ENCODE peak calls at places on chromosomes 3 and 15, in eight cellular contexts. R is AG04450; V is CD8-positive, alpha-beta memory T cell; Q is psoas muscle; Y is A549; E is GM12864; N is Peyer's patch; U is iPS DF 6.9. C is an unnamed sample.

GRCh38 chr3:52441122-52441771 is 3.7 kb downstream of the SEMA3G start:
- DNase-seq in R (no peak), V (no peak), Q (no peak), Y (no peak), E (no peak), N (peak; percentile 23), U (no peak), C (no peak)

GRCh38 chr3:13470894-13471574 is 9.1 kb upstream of the HDAC11 start:
- DNase-seq in R (no peak), V (no peak), Q (no peak), Y (no peak), E (no peak), N (peak; percentile 62), U (no peak), C (no peak)

GRCh38 chr15:93037341-93038063 is 51.5 kb downstream of the RGMA start:
- DNase-seq in R (no peak), V (no peak), Q (peak; percentile 69), Y (no peak), E (no peak), N (peak; percentile 48), U (no peak), C (no peak)

GRCh38 chr15:66895794-66896453 is 169.5 kb upstream of the SMAD3 start:
- DNase-seq in R (no peak), V (no peak), Q (no peak), Y (no peak), E (no peak), N (no peak), U (no peak), C (no peak)

GRCh38 chr15:93861413-93861812 is 369.9 kb upstream of the MCTP2 start:
- DNase-seq in R (no peak), V (no peak), Q (no peak), Y (no peak), E (no peak), N (no peak), U (no peak), C (no peak)

GRCh38 chr15:80996247-80996646 is 4.5 kb upstream of the TLNRD1 start:
- DNase-seq in R (no peak), V (no peak), Q (no peak), Y (no peak), E (no peak), N (no peak), U (no peak), C (no peak)

GRCh38 chr3:64278631-64279030 is 53.4 kb upstream of the PRICKLE2 start:
- DNase-seq in R (no peak), V (no peak), Q (no peak), Y (no peak), E (no peak), N (no peak), U (no peak), C (no peak)

GRCh38 chr3:186464424-186465093 is 79.6 kb downstream of the CRYGS start:
- DNase-seq in R (no peak), V (no peak), Q (no peak), Y (no peak), E (no peak), N (no peak), U (peak; percentile 1), C (no peak)

GRCh38 chr3:123186695-123187094 is 15.0 kb upstream of the SEC22A start:
- DNase-seq in R (no peak), V (no peak), Q (no peak), Y (no peak), E (no peak), N (no peak), U (no peak), C (no peak)

GRCh38 chr3:42148982-42149432 is 57.9 kb downstream of the TRAK1 start:
- DNase-seq in R (peak; percentile 59), V (no peak), Q (peak; percentile 75), Y (no peak), E (no peak), N (no peak), U (peak; percentile 45), C (no peak)

GRCh38 chr15:44101944-44102343 is 93.1 kb downstream of the FRMD5 start:
- DNase-seq in R (peak; percentile 36), V (no peak), Q (no peak), Y (no peak), E (no peak), N (no peak), U (no peak), C (no peak)

GRCh38 chr3:52086461-52086860 is 30.1 kb upstream of the DUSP7 start:
- DNase-seq in R (no peak), V (no peak), Q (no peak), Y (no peak), E (no peak), N (no peak), U (no peak), C (no peak)

GRCh38 chr3:64166584-64167155 is 58.6 kb downstream of the PRICKLE2 start:
- DNase-seq in R (no peak), V (no peak), Q (no peak), Y (no peak), E (no peak), N (no peak), U (peak; percentile 27), C (no peak)

GRCh38 chr3:60010778-60011177 is 961.0 kb upstream of the CFAP20DC start:
- DNase-seq in R (no peak), V (peak; percentile 85), Q (no peak), Y (no peak), E (peak; percentile 82), N (no peak), U (no peak), C (peak; percentile 26)

GRCh38 chr3:22089284-22089683 is 338.3 kb upstream of the ZNF385D start:
- DNase-seq in R (no peak), V (no peak), Q (no peak), Y (peak; percentile 6), E (peak; percentile 5), N (no peak), U (peak; percentile 22), C (no peak)

GRCh38 chr3:33173103-33173502 is 45.5 kb downstream of the SUSD5 start:
- DNase-seq in R (no peak), V (no peak), Q (no peak), Y (no peak), E (no peak), N (no peak), U (no peak), C (no peak)

GRCh38 chr3:33174095-33174494 is 44.5 kb downstream of the SUSD5 start:
- DNase-seq in R (no peak), V (no peak), Q (no peak), Y (no peak), E (no peak), N (no peak), U (no peak), C (no peak)

GRCh38 chr3:33170531-33170930 is 48.1 kb downstream of the SUSD5 start:
- DNase-seq in R (no peak), V (no peak), Q (no peak), Y (no peak), E (no peak), N (no peak), U (no peak), C (no peak)

GRCh38 chr3:33173672-33174071 is 44.9 kb downstream of the SUSD5 start:
- DNase-seq in R (no peak), V (no peak), Q (no peak), Y (no peak), E (no peak), N (no peak), U (no peak), C (no peak)

GRCh38 chr3:33171580-33171979 is 47.0 kb downstream of the SUSD5 start:
- DNase-seq in R (no peak), V (no peak), Q (no peak), Y (no peak), E (no peak), N (no peak), U (no peak), C (no peak)
- H3K4me3 ChIP-seq in R (no peak overlapping the region), V (no peak overlapping the region), Q (no peak overlapping the region), Y (no peak overlapping the region), E (no peak overlapping the region), N (no peak overlapping the region), U (no peak overlapping the region), C (no peak overlapping the region)

GRCh38 chr3:150414273-150414672 is 6.2 kb downstream of the TSC22D2 start:
- DNase-seq in R (no peak), V (no peak), Q (no peak), Y (no peak), E (no peak), N (no peak), U (no peak), C (no peak)
- H3K4me3 ChIP-seq in R (peak overlapping the region; percentile 96), V (peak overlapping the region; percentile 16), Q (peak overlapping the region; percentile 88), Y (peak overlapping the region; percentile 78), E (peak overlapping the region; percentile 32), N (peak overlapping the region; percentile 87), U (no peak overlapping the region), C (peak overlapping the region; percentile 18)

DNA sequence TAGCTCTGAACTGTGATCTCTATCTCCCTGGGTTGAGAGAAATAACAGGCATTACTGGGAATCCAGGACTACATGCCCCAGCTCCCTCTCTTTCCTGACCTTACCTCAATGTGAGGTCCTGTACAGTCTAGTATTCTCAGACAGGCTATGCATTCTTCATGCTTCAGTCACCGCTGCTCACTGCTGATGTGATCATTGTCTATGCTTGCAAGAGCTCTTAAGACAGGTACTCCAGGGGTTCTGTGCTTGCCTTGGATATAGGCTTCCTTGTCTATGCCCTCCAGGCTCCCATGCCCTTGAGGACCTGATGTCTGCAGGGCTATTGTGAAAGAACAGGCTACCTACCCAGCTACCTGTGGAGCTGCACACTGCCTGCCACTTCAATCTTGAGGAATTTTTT is 183.6 kb downstream of the MBNL1 start:
- DNase-seq in R (no peak), V (no peak), Q (no peak), Y (no peak), E (no peak), N (no peak), U (no peak), C (no peak)
- H3K4me3 ChIP-seq in R (no peak overlapping the region), V (no peak overlapping the region), Q (no peak overlapping the region), Y (no peak overlapping the region), E (no peak overlapping the region), N (no peak overlapping the region), U (no peak overlapping the region), C (no peak overlapping the region)

GRCh38 chr3:173397161-173398110 is at the start of gene NLGN1:
- DNase-seq in R (peak; percentile 11), V (no peak), Q (peak; percentile 68), Y (no peak), E (no peak), N (peak; percentile 57), U (no peak), C (no peak)
- H3K4me3 ChIP-seq in R (peak within 1 kb of the TSS; percentile 69), V (no peak within 1 kb of the TSS), Q (peak within 1 kb of the TSS; percentile 73), Y (peak within 1 kb of the TSS; percentile 48), E (no peak within 1 kb of the TSS), N (peak within 1 kb of the TSS; percentile 70), U (peak within 1 kb of the TSS; percentile 98), C (no peak within 1 kb of the TSS)

GRCh38 chr3:156598413-156598812 is 43.5 kb upstream of the SSR3 start:
- DNase-seq in R (no peak), V (no peak), Q (no peak), Y (no peak), E (no peak), N (no peak), U (no peak), C (no peak)
- H3K4me3 ChIP-seq in R (no peak overlapping the region), V (no peak overlapping the region), Q (no peak overlapping the region), Y (no peak overlapping the region), E (no peak overlapping the region), N (no peak overlapping the region), U (no peak overlapping the region), C (no peak overlapping the region)

C was measured in effector memory CD4-positive, alpha-beta T cell.